ENCODE peak calls at places on chromosomes 7 and 10, in six cellular contexts. M, Y, I, Z, K and S are unnamed samples.

GRCh38 chr7:129271500-129272355 is 46.9 kb downstream of the AHCYL2 start:
- DNase-seq in K (peak), I (no peak), Z (no peak), Y (peak), M (peak), S (peak)

GRCh38 chr10:126336786-126337185 is 51.5 kb downstream of the ADAM12 start:
- DNase-seq in M (no peak), I (no peak), Z (no peak), K (no peak), Y (no peak), S (no peak)

GRCh38 chr10:7107287-7107686 is 303.5 kb downstream of the SFMBT2 start:
- DNase-seq in Y (no peak), I (no peak), Z (peak), M (no peak), K (no peak), S (no peak)

GRCh38 chr7:22361795-22362194 is 4.8 kb upstream of the RAPGEF5 start:
- DNase-seq in I (no peak), Z (no peak), Y (peak), K (no peak), M (no peak), S (no peak)

GRCh38 chr10:75959209-75959608 is 527.8 kb downstream of the LRMDA start:
- DNase-seq in M (no peak), Z (peak), K (no peak), I (no peak), Y (no peak), S (no peak)

GRCh38 chr10:14093735-14094484 is 236.8 kb downstream of the FRMD4A start:
- DNase-seq in I (no peak), Y (no peak), K (no peak), M (no peak), Z (no peak), S (peak)

GRCh38 chr7:78620931-78621330 is 822.4 kb downstream of the PHTF2 start:
- DNase-seq in I (no peak), M (peak), Z (no peak), K (no peak), Y (no peak), S (no peak)

GRCh38 chr7:99627513-99627912 is 10.8 kb downstream of the ZSCAN25 start:
- DNase-seq in M (no peak), Y (no peak), I (no peak), K (no peak), Z (no peak), S (no peak)

GRCh38 chr10:29681700-29682444 is 47.1 kb upstream of the SVIL start:
- DNase-seq in K (no peak), I (no peak), Z (no peak), M (peak), Y (no peak), S (no peak)
- TF ChIP-seq CTCF in K (no peak), I (no peak), Z (no peak), M (no peak), Y (no peak), S (no peak)

GRCh38 chr10:44306762-44307161 is 78.1 kb downstream of the CXCL12 start:
- DNase-seq in I (no peak), Y (no peak), Z (no peak), K (no peak), M (peak), S (no peak)
- TF ChIP-seq CTCF in I (no peak), Y (no peak), Z (peak), K (no peak), M (peak), S (peak)

GRCh38 chr7:48139461-48139860 is 31.8 kb upstream of the ABCA13 start:
- DNase-seq in M (no peak), K (no peak), Z (no peak), I (no peak), Y (peak), S (no peak)
- TF ChIP-seq CTCF in M (peak), K (no peak), Z (peak), I (no peak), Y (no peak), S (peak)

GRCh38 chr10:119541046-119541445 is 1.5 kb downstream of the RGS10 start:
- DNase-seq in K (no peak), I (no peak), M (no peak), Y (no peak), Z (no peak), S (no peak)

GRCh38 chr10:119537953-119538630 is 4.4 kb downstream of the RGS10 start:
- DNase-seq in M (no peak), Z (no peak), K (no peak), Y (no peak), I (no peak), S (no peak)

GRCh38 chr10:119540038-119540437 is 2.5 kb downstream of the RGS10 start:
- DNase-seq in Z (no peak), Y (no peak), K (no peak), I (no peak), M (no peak), S (no peak)

GRCh38 chr10:119539359-119539651 is 3.2 kb downstream of the RGS10 start:
- DNase-seq in Z (no peak), K (no peak), M (no peak), Y (no peak), I (no peak), S (no peak)

GRCh38 chr10:119538632-119539358 is 3.7 kb downstream of the RGS10 start:
- DNase-seq in K (no peak), Y (no peak), Z (no peak), I (no peak), M (peak), S (no peak)
- TF ChIP-seq CTCF in K (no peak), Y (no peak), Z (no peak), I (no peak), M (peak), S (no peak)

GRCh38 chr10:99682752-99683151 is 23.4 kb downstream of the ENTPD7 start:
- DNase-seq in K (no peak), Z (no peak), I (no peak), M (peak), Y (no peak), S (no peak)
- TF ChIP-seq CTCF in K (peak), Z (no peak), I (no peak), M (no peak), Y (no peak), S (peak)

DNA sequence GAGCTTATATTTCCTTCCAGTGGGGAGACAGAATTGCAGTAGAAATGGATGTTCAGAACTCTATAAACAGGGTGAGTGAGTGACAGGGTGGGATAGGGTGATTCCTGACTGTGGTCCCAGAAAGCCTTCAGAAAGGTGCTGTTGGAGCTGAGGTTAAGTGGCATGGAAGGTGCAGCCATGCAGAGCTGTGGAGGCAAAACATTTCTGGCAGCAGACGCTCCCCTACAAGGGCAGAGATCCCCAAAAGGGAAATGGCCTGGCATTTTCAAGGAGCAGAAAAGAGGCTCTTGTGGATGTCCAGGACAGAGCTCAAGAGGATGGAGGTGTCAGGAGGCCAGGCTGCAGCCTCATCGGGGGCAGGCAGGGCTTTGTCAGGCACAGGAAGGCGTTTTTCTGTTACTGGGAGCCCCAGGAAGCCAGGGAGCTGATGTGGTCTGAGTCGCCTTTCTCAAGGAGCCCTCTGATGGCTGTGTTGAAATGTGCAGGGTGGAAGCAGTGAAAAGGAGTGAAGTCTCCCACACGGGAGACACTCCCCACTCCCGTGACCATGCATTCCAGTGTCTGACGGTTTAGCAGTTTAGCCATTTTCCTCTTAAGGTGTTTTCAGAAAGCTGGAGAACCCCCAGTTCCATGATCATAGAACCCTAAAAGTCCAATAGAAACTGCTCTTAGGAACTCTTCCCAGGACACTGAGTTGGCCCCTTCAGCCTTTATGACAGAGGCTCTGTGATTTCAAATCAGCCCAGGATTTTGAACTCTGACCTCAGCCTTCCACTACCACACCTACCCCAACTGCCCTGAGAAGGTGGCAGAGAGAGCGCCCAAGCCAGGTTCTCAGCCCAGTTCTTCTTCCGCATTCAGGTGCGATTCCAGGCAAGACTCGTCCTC is 96.2 kb downstream of the C10orf105 start:
- DNase-seq in I (no peak), Y (peak), K (no peak), M (peak), Z (no peak), S (peak)
- TF ChIP-seq CTCF in I (no peak), Y (peak), K (no peak), M (peak), Z (peak), S (peak)